ENCODE peak calls at places on chromosomes 13 and 19, in eight cellular contexts. Q is A549; K is stimulated activated CD8-positive, alpha-beta memory T cell treated with anti-CD3 and anti-CD28 coated beads, Interleukin-15, amount 100 ng/mL, for 24 hours; I is stimulated activated CD4-positive, alpha-beta T cell treated with anti-CD3 and anti-CD28 coated beads, Interleukin-1b, Interleukin-23, amount 100 ng/mL, for 24 hours; H is GM18507; P is HT-29; D is A172; O is tibial artery. F is an unnamed sample.

GRCh38 chr19:10333758-10334339 is 520 bp upstream of the RAVER1 start:
- DNase-seq in P (no peak), O (no peak), H (no peak), D (no peak), K (no peak), I (no peak), Q (no peak), F (no peak)

GRCh38 chr19:53102701-53103140 is 501 bp downstream of the ZNF160 start:
- DNase-seq in Q (peak; percentile 29), K (no peak), O (no peak), H (no peak), P (peak; percentile 49), D (peak; percentile 32), I (peak; percentile 6), F (peak; percentile 32)

GRCh38 chr19:17243854-17244617 is 1.7 kb downstream of the NR2F6 start:
- DNase-seq in D (no peak), I (no peak), H (no peak), Q (peak; percentile 68), K (no peak), P (peak; percentile 47), O (peak; percentile 65), F (peak; percentile 9)

GRCh38 chr13:45433381-45433790 is 15.2 kb upstream of the SLC25A30 start:
- DNase-seq in I (no peak), P (no peak), Q (no peak), O (no peak), D (no peak), K (no peak), H (no peak), F (no peak)

GRCh38 chr19:19627716-19628498 is at the start of gene LPAR2:
- DNase-seq in H (peak; percentile 87), D (no peak), Q (no peak), K (no peak), O (no peak), P (peak; percentile 43), I (no peak), F (peak; percentile 17)

GRCh38 chr19:47776568-47776967 is 1.9 kb upstream of the SELENOW start:
- DNase-seq in D (peak; percentile 17), Q (peak; percentile 61), O (no peak), H (no peak), P (peak; percentile 97), K (no peak), I (no peak), F (no peak)

GRCh38 chr13:94154362-94154761 is 325.1 kb downstream of the DCT start:
- DNase-seq in D (peak; percentile 30), O (peak; percentile 65), K (no peak), I (no peak), H (no peak), Q (no peak), P (no peak), F (no peak)

GRCh38 chr19:2867025-2867991 is at the start of gene ZNF556:
- DNase-seq in Q (peak; percentile 19), K (no peak), O (no peak), P (peak; percentile 72), I (no peak), H (no peak), D (peak; percentile 44), F (peak; percentile 48)

GRCh38 chr19:43148233-43148632 is 38.1 kb downstream of the PSG5 start:
- DNase-seq in H (no peak), Q (no peak), O (no peak), D (peak; percentile 86), K (no peak), P (no peak), I (no peak), F (peak; percentile 22)

GRCh38 chr19:21947775-21948174 is 63.0 kb downstream of the ZNF208 start:
- DNase-seq in I (no peak), Q (peak; percentile 6), O (no peak), K (no peak), D (no peak), H (no peak), P (no peak), F (no peak)

GRCh38 chr19:18153555-18154134 is 682 bp downstream of the PIK3R2 start:
- DNase-seq in Q (no peak), K (no peak), I (peak; percentile 12), O (no peak), H (no peak), P (no peak), D (no peak), F (no peak)

GRCh38 chr13:83333614-83334388 is 548.5 kb downstream of the SLITRK1 start:
- DNase-seq in P (no peak), O (no peak), D (no peak), H (no peak), I (no peak), K (no peak), Q (no peak), F (no peak)

GRCh38 chr13:95858286-95859075 is 181.5 kb downstream of the DNAJC3 start:
- DNase-seq in H (no peak), Q (no peak), P (no peak), D (no peak), K (no peak), I (no peak), O (no peak), F (peak; percentile 15)

GRCh38 chr19:15378529-15379082 is 981 bp downstream of the AKAP8 start:
- DNase-seq in P (peak; percentile 62), O (peak; percentile 30), H (peak; percentile 38), K (peak; percentile 18), D (peak; percentile 37), I (peak; percentile 24), Q (peak; percentile 31), F (peak; percentile 63)

GRCh38 chr13:47798906-47799305 is 202.2 kb downstream of the SUCLA2 start:
- DNase-seq in Q (no peak), P (peak; percentile 38), D (no peak), O (no peak), H (no peak), I (no peak), K (no peak), F (peak; percentile 19)

GRCh38 chr13:31521466-31521865 is 217.9 kb upstream of the RXFP2 start:
- DNase-seq in P (no peak), D (no peak), Q (no peak), H (no peak), K (no peak), O (no peak), I (no peak), F (no peak)

GRCh38 chr13:75418997-75419396 is 63.0 kb downstream of the TBC1D4 start:
- DNase-seq in H (no peak), K (no peak), P (no peak), Q (no peak), O (no peak), D (no peak), I (no peak), F (no peak)

GRCh38 chr19:54364775-54365257 is at the start of gene LAIR1:
- DNase-seq in Q (no peak), D (no peak), I (peak; percentile 38), K (no peak), H (no peak), O (peak; percentile 41), P (no peak), F (no peak)

GRCh38 chr13:106566682-106567420 is 1.1 kb downstream of the ARGLU1 start:
- DNase-seq in D (peak; percentile 57), Q (peak; percentile 55), K (peak; percentile 13), P (peak; percentile 80), H (no peak), O (peak; percentile 63), I (peak; percentile 14), F (peak; percentile 21)

F was measured in kidney glomerular epithelial cell.